ENCODE peak calls at places on chromosomes 3 and 15, in six cellular contexts. X, J, Z, N, D and T are unnamed samples.

GRCh38 chr3:13882876-13883275 is 3.0 kb upstream of the WNT7A start:
- DNase-seq in X (no peak), J (no peak), Z (peak), N (no peak), D (no peak), T (no peak)

GRCh38 chr15:67064607-67065530 is 533 bp upstream of the SMAD3 start:
- DNase-seq in X (no peak), J (no peak), Z (peak), N (peak), D (no peak), T (no peak)

GRCh38 chr3:61575893-61576292 is 14.5 kb downstream of the PTPRG start:
- DNase-seq in X (no peak), J (no peak), Z (no peak), N (no peak), D (no peak), T (no peak)

GRCh38 chr3:143795849-143796248 is 52.4 kb downstream of the SLC9A9 start:
- DNase-seq in X (no peak), J (no peak), Z (no peak), N (no peak), D (no peak), T (no peak)

GRCh38 chr15:90141646-90142045 is 39.4 kb upstream of the IDH2 start:
- DNase-seq in X (peak), J (no peak), Z (no peak), N (no peak), D (no peak), T (no peak)

GRCh38 chr3:17995769-17996168 is 253.3 kb upstream of the TBC1D5 start:
- DNase-seq in X (no peak), J (no peak), Z (no peak), N (no peak), D (no peak), T (no peak)

GRCh38 chr3:23706116-23706515 is 99.6 kb upstream of the UBE2E1 start:
- DNase-seq in X (no peak), J (no peak), Z (no peak), N (no peak), D (no peak), T (no peak)

GRCh38 chr3:36900474-36901443 is 44.1 kb downstream of the TRANK1 start:
- DNase-seq in X (no peak), J (no peak), Z (no peak), N (no peak), D (no peak), T (no peak)

GRCh38 chr15:37014137-37014536 is 86.2 kb downstream of the MEIS2 start:
- DNase-seq in X (peak), J (no peak), Z (no peak), N (no peak), D (no peak), T (no peak)

GRCh38 chr3:170233532-170233931 is 11.3 kb downstream of the PRKCI start:
- DNase-seq in X (peak), J (peak), Z (no peak), N (no peak), D (peak), T (peak)

GRCh38 chr3:138781012-138781470 is 53.7 kb downstream of the PIK3CB start:
- DNase-seq in X (no peak), J (no peak), Z (no peak), N (no peak), D (no peak), T (no peak)

GRCh38 chr3:106862067-106862466 is 515.2 kb upstream of the CCDC54 start:
- DNase-seq in X (peak), J (no peak), Z (no peak), N (no peak), D (peak), T (peak)

GRCh38 chr3:83913381-83913780 is 1045.4 kb upstream of the CADM2 start:
- DNase-seq in X (no peak), J (no peak), Z (no peak), N (no peak), D (no peak), T (no peak)

GRCh38 chr15:74840851-74841760 is 1.9 kb downstream of the ULK3 start:
- DNase-seq in X (no peak), J (no peak), Z (no peak), N (no peak), D (no peak), T (no peak)
- H3K4me3 ChIP-seq in X (no peak), J (no peak), Z (no peak), N (no peak), D (no peak), T (no peak)

DNA sequence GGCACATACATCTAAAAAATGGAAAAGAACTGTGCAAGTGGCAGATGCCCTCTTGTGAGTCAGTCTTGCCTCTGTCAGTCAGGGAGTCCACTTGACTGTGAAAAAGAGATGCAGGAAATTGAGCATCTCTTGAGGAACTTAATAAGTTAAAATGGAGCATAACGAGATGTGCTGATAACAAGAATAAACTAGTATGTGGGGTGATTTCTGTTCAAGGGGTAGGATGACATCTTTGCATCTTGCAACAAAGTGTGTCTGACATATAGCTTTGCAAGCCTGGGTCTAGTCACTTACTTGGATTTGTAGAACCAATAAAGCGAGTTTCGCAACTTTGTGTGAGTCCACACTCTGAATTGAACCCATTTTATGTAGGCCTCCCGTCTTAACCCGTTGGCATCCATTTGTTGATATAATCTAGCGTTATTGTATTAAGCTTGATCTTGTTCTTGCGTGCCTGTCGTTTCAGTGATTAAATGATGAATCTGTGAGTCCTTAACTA is 2.2 kb downstream of the USP3 start:
- DNase-seq in X (no peak), J (no peak), Z (no peak), N (no peak), D (no peak), T (no peak)
- H3K4me3 ChIP-seq in X (peak), J (no peak), Z (no peak), N (no peak), D (no peak), T (no peak)

GRCh38 chr15:31482122-31482922 is 155.7 kb downstream of the KLF13 start:
- DNase-seq in X (no peak), J (no peak), Z (peak), N (no peak), D (no peak), T (no peak)
- H3K4me3 ChIP-seq in X (no peak), J (no peak), Z (no peak), N (no peak), D (no peak), T (no peak)

DNA sequence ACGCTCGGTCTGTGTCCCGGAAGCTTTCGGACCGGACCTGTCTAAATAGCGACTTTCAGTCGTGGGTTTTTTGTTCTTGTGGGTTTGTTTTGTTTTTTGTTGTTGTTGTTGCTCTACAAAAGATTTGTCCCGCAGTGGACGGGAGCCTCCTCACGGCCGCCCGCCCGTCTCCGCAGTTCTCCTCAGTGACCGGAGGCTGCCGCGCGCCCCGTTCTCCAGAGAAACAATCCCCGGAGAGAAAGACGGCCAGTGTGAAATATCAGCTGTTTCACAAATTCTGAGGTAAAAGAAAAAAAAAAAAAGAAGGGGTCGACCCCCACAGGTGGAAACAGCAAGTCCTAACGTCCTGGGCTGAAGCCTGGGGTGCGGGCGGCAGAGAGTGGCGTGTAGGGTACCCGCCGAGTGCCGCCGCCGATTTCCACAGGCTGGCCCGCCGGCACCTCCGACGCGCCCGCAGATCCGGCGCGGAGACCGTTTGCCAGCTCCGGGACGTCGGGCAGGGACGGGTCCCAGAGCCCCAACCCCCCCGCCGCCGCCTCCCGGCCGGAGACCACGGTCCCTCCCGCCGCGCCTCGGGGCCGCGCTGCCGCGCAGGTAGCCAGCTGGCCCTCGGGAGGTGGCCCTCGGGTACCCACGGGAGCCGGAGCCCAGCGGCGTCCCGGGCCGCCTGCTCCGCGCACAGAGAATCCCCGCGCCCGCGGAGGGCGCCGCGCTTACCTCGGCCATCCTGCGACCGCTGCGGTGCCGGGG is 476 bp downstream of the BNC1 start:
- DNase-seq in X (peak), J (no peak), Z (no peak), N (no peak), D (no peak), T (no peak)
- H3K4me3 ChIP-seq in X (peak), J (peak), Z (no peak), N (peak), D (peak), T (peak)

GRCh38 chr15:43006991-43007390 is 86.4 kb upstream of the TTBK2 start:
- DNase-seq in X (no peak), J (no peak), Z (no peak), N (no peak), D (no peak), T (no peak)
- H3K4me3 ChIP-seq in X (no peak), J (no peak), Z (no peak), N (no peak), D (no peak), T (no peak)

DNA sequence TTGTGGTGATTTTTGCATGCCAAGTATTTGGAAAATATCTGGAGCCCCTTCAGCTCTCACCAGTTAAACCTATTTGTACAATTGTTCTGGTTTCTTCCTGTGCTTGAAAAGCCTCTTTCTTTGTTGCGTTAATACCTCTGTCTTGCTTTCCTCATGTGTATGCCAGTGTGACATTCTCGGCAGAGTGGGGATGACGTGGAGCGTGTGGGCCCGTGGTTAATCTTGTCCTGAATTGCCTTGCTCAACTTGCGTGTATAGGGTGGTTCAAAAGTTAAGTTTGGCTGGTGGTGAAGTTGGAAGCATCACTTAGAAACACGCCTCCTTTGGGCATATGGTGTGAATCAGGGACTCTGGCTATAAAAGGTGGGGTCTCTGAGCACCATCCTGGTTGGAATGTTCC is 67.1 kb downstream of the IGF1R start:
- DNase-seq in X (no peak), J (no peak), Z (no peak), N (no peak), D (no peak), T (no peak)
- H3K4me3 ChIP-seq in X (no peak), J (no peak), Z (no peak), N (no peak), D (no peak), T (no peak)

GRCh38 chr15:47950447-47950846 is 170.3 kb upstream of the SLC24A5 start:
- DNase-seq in X (no peak), J (no peak), Z (no peak), N (no peak), D (no peak), T (no peak)
- H3K4me3 ChIP-seq in X (no peak), J (no peak), Z (no peak), N (no peak), D (no peak), T (no peak)

GRCh38 chr3:49554639-49555265 is 475 bp downstream of the BSN start:
- DNase-seq in X (peak), J (no peak), Z (no peak), N (no peak), D (no peak), T (no peak)
- H3K4me3 ChIP-seq in X (peak), J (peak), Z (no peak), N (peak), D (peak), T (peak)

DNA sequence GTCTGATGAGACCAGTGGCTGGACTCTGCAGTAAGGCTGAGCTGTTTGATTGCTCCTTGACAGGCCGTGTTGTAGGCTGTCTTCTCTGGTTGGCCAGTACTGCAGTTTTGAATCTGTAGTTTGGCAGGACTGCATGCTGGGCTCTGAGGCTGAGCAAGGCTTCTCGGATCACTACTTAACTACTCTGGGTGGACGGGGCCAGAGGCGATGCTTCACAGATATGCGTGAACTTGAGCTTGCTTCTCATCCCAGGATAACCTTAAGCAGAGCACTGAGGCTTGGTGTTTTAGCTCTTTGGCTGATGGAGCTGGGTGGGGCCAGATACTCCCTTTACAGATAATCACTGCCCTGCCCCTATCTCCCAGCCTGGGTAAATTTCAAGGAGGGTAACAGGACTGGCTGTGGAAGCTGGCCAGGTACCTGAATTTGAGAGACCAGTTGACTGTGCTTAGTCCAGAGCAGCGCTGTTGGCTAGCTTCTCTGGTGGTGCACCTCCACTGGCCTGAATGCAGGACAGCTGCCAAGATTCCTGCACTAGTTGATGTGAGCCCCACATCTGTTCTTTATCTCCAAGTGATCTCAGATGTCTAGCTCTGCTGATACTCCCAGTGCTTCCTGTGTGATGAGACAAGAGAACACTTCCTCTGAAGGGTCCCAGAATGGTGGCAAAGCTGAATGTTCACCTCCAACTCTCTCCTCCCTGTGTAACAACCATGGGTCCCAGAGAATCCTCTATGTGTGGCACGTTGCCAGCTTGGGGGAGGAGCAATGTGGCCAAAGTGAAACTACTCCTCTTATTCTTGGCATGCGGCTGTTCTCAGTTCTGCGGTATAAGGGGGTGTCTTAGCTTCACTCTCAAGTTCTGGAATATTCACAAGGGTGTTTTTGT is 37.9 kb downstream of the RPL39L start:
- DNase-seq in X (peak), J (peak), Z (peak), N (peak), D (peak), T (no peak)
- H3K4me3 ChIP-seq in X (peak), J (peak), Z (peak), N (peak), D (no peak), T (peak)

DNA sequence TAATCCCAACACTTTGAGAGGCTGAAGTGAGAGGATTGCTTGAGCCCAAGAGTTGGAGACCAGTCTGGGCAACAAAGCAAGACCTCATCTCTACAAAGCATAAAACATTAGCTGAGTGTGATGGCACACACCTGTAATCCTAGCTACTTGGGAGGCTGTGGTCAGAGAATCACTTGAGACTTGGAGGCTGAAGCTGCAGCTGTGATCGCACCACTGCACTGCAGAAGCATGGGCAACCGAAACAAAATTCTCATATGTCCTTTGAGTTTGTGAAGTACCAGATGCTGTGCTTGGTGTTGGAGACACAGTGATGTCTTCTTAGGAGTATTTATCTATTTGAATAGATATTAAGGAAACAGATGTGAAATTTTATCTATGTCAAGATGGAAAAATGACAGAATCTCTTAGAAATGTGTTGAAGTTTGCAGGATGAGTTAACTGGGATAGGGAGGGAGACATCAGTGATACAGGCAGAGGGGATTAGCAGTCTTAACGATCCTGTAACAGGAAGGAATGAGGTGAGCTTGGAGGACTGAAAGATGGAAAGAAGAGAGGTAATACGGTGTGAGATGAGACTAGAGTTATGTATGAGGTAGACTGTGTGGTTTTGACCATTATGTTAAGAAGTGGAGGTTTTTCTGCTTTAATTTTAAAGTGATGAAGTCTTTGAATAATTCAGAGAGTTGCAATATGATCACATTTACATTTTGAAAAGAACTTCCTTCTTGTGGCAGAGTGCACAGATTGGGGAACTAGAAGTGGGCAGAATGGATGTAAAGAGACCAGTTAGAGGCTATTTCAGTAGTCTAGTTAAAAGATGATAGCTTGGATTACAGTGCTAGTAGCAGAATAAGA is 40.1 kb downstream of the STT3B start:
- DNase-seq in X (no peak), J (no peak), Z (no peak), N (no peak), D (no peak), T (no peak)
- H3K4me3 ChIP-seq in X (no peak), J (no peak), Z (no peak), N (no peak), D (no peak), T (no peak)